ENCODE peak calls at places on chromosome 10, in four cellular contexts. H, B, P and W are unnamed samples.

GRCh38 chr10:29276251-29276850 is 12.5 kb upstream of the LYZL1 start:
- DNase-seq in B (no peak), P (no peak), H (no peak), W (no peak)

GRCh38 chr10:69100136-69100872 is 12.4 kb downstream of the SRGN start:
- DNase-seq in P (no peak), H (no peak), B (no peak), W (no peak)

GRCh38 chr10:73931767-73932624 is 21.1 kb downstream of the PLAU start:
- DNase-seq in H (no peak), P (peak; percentile 71), B (peak; percentile 50), W (peak; percentile 64)

GRCh38 chr10:75187961-75188426 is 22.6 kb upstream of the VDAC2 start:
- DNase-seq in P (peak; percentile 40), B (peak; percentile 73), H (no peak), W (peak; percentile 43)

GRCh38 chr10:116708386-116708785 is 34.0 kb downstream of the HSPA12A start:
- DNase-seq in B (no peak), H (no peak), P (no peak), W (no peak)

GRCh38 chr10:111648046-111648445 is 535.5 kb downstream of the GPAM start:
- DNase-seq in P (no peak), H (no peak), B (no peak), W (no peak)

GRCh38 chr10:91464500-91464899 is 54.4 kb downstream of the HECTD2 start:
- DNase-seq in B (no peak), P (no peak), H (no peak), W (no peak)

GRCh38 chr10:21049482-21049881 is 152.4 kb upstream of the NEBL start:
- DNase-seq in B (no peak), P (no peak), H (no peak), W (no peak)

GRCh38 chr10:26326874-26327273 is 110.3 kb downstream of the GAD2 start:
- DNase-seq in B (no peak), H (no peak), P (no peak), W (no peak)

GRCh38 chr10:3169738-3170137 is 2.8 kb downstream of the PITRM1 start:
- DNase-seq in B (no peak), H (no peak), P (no peak), W (no peak)

GRCh38 chr10:3172081-3172445 is 519 bp downstream of the PITRM1 start:
- DNase-seq in P (no peak), H (no peak), B (no peak), W (no peak)

GRCh38 chr10:3173173-3173878 is 744 bp upstream of the PITRM1 start:
- DNase-seq in H (peak; percentile 70), B (no peak), P (no peak), W (peak; percentile 70)

GRCh38 chr10:3169271-3169670 is 3.3 kb downstream of the PITRM1 start:
- DNase-seq in H (no peak), P (no peak), B (no peak), W (peak; percentile 27)

DNA sequence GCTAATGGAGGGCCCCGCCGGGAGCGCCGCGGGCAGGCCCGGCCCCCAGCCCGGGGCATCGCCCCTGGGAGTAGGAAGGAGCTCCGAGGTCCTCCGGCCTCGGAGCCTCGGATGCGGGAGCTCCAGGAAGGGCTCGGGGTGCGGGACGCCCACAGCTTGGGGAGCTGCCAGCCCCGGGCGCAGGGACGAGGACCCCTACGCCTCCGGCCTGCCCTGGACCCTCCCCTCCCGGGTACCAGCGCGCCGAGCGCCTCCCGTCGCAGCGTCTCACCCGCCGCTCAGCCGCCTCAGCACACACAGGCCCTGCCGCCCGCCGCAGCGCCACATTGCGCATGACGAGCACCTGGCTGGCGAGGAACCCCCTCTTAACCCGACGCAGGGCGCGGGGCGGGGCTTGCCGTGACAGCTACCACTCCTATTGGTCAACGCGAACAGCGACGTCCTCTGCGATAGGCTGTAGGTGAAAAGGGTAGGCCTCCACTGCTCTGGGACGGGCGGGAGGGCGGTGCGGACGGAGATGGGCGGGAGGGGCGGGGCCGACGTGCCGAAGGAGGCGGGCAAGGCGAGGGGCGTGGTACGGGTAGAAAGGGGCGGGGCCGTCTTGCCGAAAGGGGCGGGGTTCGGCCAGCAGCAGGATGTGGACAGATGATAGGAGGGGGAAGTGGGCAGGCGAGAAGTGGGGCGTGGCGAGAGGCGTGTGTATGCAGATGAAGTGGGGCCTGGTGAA is at the start of gene PITRM1:
- DNase-seq in H (peak; percentile 99), P (peak; percentile 99), B (peak; percentile 99), W (peak; percentile 97)
- H3K4me3 ChIP-seq in H (peak within 1 kb of the TSS; percentile 82), P (peak within 1 kb of the TSS; percentile 87), B (peak within 1 kb of the TSS; percentile 98), W (peak within 1 kb of the TSS; percentile 79)

DNA sequence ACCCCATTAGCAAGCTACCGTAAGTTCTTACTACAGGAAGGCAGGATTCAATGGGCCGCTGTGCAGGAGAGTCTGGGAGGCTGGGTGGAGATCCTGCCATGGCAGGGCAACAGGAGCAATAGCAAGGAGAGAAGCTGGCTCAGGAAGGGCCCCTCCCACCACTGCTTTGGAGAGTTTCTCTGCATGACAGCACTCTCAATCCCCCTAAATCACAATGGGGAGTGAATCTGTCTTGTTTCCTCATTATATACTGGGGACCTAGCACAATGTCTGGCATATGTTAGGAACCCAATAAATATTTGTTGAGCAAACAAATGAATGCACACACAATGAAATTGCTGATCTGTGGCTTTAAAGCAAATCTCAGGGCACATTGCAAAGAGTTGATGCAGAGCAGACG is 83.2 kb upstream of the SFMBT2 start:
- DNase-seq in H (no peak), P (no peak), B (no peak), W (no peak)
- TF ChIP-seq CTCF in H (no peak), P (no peak), B (no peak), W (no peak)

DNA sequence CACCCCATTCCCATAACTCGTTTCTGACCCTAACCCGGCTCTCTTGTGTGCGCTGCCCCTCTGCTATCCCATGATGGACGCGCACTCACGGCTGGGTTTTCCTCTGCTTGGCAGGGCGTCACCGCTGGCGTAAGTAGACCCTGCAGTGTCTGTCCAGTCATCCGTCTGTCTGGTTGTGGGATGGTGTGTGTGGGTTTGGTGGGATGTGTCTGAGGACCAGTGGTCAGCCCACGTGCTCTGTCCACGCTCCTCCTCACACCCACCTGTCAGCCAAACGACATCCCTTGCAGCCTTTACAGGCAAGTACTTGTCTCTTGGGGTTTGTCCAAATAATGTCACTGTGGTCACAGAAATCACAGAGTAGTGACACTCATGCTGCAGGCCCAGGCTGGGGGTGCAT is 20.8 kb downstream of the LDB3 start:
- DNase-seq in P (no peak), B (no peak), H (no peak), W (no peak)
- H3K4me3 ChIP-seq in P (no peak overlapping the region), B (no peak overlapping the region), H (no peak overlapping the region), W (no peak overlapping the region)

DNA sequence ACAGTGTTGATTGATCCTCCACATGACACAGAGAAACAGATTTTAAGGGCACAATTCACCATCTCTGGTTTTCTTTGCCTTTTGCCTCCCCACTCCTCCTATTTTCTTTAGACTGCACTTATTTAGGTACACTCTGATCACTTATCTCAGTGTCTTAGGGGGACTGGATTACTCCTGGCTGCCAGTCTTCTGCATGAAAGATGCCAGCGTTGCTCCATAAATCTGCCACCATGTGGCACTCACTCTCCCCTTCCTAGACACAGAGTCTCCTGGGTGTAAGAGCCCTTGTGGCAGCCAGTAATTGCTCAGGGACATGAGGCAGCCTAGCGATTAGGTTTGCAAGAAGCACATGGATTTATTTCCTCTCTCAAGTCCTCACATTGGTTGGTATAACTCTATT is 34.5 kb upstream of the RBM20 start:
- DNase-seq in P (no peak), B (no peak), H (no peak), W (no peak)
- TF ChIP-seq CTCF in P (no peak), B (no peak), H (no peak), W (no peak)

DNA sequence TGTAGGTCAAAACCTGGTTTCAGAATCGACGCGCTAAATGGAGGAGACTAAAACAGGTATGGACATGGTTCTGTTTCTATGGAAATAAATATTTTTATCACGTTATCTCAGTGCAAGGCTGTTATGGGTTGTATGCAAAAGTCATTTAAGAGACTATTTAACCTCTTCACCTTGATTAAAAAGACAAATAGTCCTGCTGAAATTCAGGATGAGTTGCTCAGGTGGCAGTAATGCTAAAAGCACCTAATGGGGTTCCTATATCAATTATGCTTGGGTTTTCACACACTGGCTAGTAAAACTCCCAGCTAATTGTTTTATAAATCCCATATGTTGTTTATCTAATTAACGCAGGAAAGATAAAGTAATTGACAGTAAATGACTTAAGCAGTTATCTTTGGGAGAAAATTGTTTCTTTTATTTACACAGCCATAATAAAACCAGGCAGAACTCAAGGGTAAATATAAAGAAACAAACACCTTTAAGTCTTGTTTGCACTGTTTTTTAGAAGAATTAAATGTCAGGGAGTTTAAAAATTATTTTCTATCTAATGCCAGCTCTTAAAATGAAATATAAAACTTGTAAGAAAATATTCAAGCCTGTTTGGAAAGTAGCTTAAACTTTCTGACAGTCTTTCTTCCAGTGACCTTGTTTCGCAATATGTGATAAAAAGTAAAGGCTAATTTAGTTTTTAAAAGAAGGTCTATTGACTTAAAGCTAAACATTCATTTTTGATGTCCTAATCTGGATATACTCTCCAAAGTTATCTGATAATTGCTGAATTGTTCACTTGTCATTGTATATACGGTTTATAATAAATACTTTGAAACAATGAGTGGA is 3.2 kb downstream of the HHEX start:
- DNase-seq in P (no peak), B (no peak), H (no peak), W (no peak)
- H3K4me3 ChIP-seq in P (peak overlapping the region; percentile 87), B (no peak overlapping the region), H (peak overlapping the region; percentile 77), W (no peak overlapping the region)

GRCh38 chr10:3868274-3868669 is 83.3 kb upstream of the KLF6 start:
- DNase-seq in P (no peak), B (no peak), H (no peak), W (no peak)

GRCh38 chr10:3866347-3866746 is 81.3 kb upstream of the KLF6 start:
- DNase-seq in P (no peak), H (no peak), B (no peak), W (no peak)

GRCh38 chr10:3867454-3868273 is 82.7 kb upstream of the KLF6 start:
- DNase-seq in H (no peak), B (no peak), P (no peak), W (no peak)

GRCh38 chr10:3869036-3869435 is 84.0 kb upstream of the KLF6 start:
- DNase-seq in P (no peak), H (no peak), B (no peak), W (no peak)

GRCh38 chr10:3865565-3865964 is 80.6 kb upstream of the KLF6 start:
- DNase-seq in P (no peak), H (no peak), B (no peak), W (no peak)
- TF ChIP-seq CTCF in P (no peak), H (no peak), B (no peak), W (no peak)

DNA sequence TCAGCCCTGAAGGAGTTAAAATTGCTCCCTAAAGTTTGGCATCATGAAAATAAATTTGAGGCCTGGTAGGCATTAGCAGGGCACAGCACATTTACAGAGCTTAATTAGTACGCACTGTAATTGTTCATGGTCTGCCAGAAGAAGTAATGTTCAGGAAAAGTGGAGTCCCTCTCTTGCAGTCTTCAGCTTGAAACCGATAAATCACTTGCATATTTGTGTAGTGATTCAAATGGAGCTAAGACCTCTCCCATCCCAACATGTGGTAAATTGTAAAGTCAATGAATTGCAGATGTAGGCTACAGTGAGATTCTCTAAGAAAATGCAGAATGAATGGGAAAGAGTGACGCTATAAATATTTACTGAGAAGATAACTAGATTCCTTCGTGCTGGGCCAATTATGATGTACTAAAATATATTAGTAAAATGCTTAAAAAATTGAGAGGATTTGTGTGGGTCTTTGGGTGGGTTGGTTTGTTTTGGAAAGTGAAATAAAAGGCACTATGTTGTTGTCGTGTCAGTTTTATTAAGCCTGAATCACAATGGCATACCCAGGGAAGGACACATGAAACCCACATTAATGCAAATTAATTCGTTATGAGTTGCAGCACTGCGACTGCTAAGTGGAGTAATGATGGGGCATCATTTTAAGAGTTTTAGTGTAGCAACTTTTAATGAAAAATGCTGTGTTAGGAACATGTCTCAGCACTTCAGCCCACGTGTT is 8.4 kb downstream of the TCF7L2 start:
- DNase-seq in P (no peak), B (no peak), H (no peak), W (no peak)
- H3K4me3 ChIP-seq in P (no peak overlapping the region), B (no peak overlapping the region), H (no peak overlapping the region), W (no peak overlapping the region)